ENCODE peak calls at places on chromosomes 3 and 15, in six cellular contexts. B is cardiac muscle cell, R is pancreas, F is colonic mucosa, V is adrenal gland, U is breast epithelium. G is an unnamed sample. For H3K36me3 and H3K9me3, the result is how much of the 10 kb centered on the place peaks cover.

GRCh38 chr15:26996250-26996649 is 25.3 kb downstream of the GABRG3 start:
- DNase-seq in F (no peak), B (no peak), V (no peak), R (no peak), U (no peak), G (no peak)

GRCh38 chr3:14440531-14441239 is 38.3 kb downstream of the SLC6A6 start:
- DNase-seq in V (no peak), R (peak), B (peak), U (no peak), F (no peak), G (no peak)

GRCh38 chr15:66515901-66516322 is 10.8 kb downstream of the ZWILCH start:
- DNase-seq in R (no peak), F (no peak), V (no peak), U (no peak), B (peak), G (peak)

GRCh38 chr15:99593070-99593469 is 27.3 kb downstream of the MEF2A start:
- DNase-seq in F (no peak), U (no peak), V (no peak), R (no peak), B (no peak), G (no peak)

GRCh38 chr3:194177156-194177555 is 41.2 kb downstream of the HES1 start:
- DNase-seq in R (no peak), B (peak), V (no peak), U (no peak), F (no peak), G (no peak)

GRCh38 chr3:188152660-188153497 is 1.1 kb upstream of the LPP start:
- DNase-seq in V (peak), U (peak), F (peak), R (peak), B (peak), G (peak)

GRCh38 chr3:101643861-101644613 is 32.9 kb downstream of the ZBTB11 start:
- DNase-seq in R (no peak), U (no peak), B (peak), F (no peak), V (peak), G (peak)

GRCh38 chr3:171461087-171461917 is 1.1 kb upstream of the TNIK start:
- DNase-seq in U (peak), R (no peak), F (peak), B (peak), V (peak), G (no peak)

GRCh38 chr3:14423197-14423743 is 20.9 kb downstream of the SLC6A6 start:
- DNase-seq in F (peak), B (no peak), V (no peak), R (no peak), U (peak), G (no peak)

GRCh38 chr3:122858373-122858772 is 63.5 kb downstream of the SLC49A4 start:
- DNase-seq in U (no peak), B (peak), F (no peak), V (no peak), R (no peak), G (no peak)

GRCh38 chr3:30687930-30688570 is 81.6 kb downstream of the TGFBR2 start:
- DNase-seq in V (no peak), R (no peak), U (no peak), B (no peak), F (no peak), G (no peak)

DNA sequence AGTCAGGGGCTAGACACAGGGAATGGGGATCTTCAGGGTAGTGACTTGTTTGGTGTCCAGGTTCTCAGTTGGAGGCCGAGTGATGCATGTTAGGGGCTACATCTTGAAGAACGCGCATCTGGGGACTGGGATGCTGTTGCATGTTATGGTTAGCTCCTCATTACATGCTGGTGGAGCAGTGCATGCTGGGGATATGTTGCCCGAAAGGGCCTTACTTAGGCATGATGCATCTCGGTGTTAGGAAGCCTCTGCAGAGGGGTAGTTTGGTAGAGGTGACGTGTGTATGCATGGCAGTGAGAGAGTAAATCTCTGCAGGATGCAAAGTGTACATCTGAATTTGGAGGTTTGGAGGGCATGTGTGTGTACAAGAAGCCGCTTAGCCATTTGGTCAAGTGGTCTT is 2.4 kb downstream of the EIF4G1 start:
- DNase-seq in B (no peak), R (no peak), V (no peak), U (no peak), F (no peak), G (no peak)
- H3K36me3 ChIP-seq in B (under half), R (under half), V (under half), U (under half), F (under half), G (half or more)

DNA sequence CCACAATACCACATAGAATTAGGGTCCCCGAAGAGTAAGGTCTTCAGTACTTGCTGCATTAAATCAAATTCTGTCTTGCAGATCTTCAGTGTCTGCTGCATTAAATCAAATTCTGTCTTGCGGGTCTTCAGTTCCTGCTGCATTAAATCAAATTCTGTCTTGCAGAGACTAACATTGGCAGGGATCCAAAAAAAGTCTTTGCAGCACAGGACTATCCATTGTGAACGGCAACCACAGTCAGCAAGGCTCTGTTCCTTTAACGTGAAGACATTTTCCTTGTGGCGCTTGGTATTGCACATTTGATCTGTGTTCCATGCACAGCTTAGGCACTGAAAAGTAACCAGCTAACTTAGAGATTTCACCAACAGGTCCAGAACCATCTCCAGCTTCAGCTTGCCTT is 46.8 kb upstream of the POMGNT2 start:
- DNase-seq in V (no peak), F (no peak), U (no peak), R (no peak), B (peak), G (no peak)
- H3K9me3 ChIP-seq in V (under half), F (under half), U (under half), R (under half), B (under half), G (under half)

DNA sequence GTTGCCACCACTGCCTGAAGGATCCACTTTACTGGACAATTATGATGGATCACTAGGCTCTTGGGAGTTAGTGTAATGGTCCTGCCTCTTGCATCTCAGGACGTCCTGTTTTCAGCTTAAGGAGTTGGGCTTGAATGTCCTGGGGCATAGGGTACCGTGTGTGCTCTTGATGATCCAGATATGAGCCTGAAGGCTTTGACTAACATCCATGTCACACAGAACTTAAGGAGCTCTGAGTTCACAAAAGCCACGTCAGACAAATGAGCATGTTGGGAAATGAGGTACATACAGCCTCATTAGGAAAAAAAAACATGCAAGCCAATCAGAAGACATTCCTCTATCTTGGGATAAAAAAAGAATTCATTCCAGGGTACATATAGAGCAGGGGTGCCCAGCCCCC is 40.8 kb downstream of the CA12 start:
- DNase-seq in R (no peak), F (no peak), B (no peak), U (no peak), V (no peak), G (no peak)
- H3K36me3 ChIP-seq in R (under half), F (under half), B (under half), U (under half), V (under half), G (under half)

GRCh38 chr15:25329685-25330084 is 109.1 kb downstream of the UBE3A start:
- DNase-seq in U (no peak), V (no peak), F (no peak), B (no peak), R (no peak), G (no peak)

GRCh38 chr15:25331860-25332259 is 107.0 kb downstream of the UBE3A start:
- DNase-seq in F (no peak), U (no peak), B (no peak), R (no peak), V (no peak), G (no peak)

GRCh38 chr15:25331404-25331803 is 107.4 kb downstream of the UBE3A start:
- DNase-seq in U (no peak), B (no peak), R (no peak), F (no peak), V (no peak), G (no peak)

GRCh38 chr15:25333049-25333448 is 105.8 kb downstream of the UBE3A start:
- DNase-seq in U (no peak), R (no peak), V (no peak), B (no peak), F (no peak), G (peak)

DNA sequence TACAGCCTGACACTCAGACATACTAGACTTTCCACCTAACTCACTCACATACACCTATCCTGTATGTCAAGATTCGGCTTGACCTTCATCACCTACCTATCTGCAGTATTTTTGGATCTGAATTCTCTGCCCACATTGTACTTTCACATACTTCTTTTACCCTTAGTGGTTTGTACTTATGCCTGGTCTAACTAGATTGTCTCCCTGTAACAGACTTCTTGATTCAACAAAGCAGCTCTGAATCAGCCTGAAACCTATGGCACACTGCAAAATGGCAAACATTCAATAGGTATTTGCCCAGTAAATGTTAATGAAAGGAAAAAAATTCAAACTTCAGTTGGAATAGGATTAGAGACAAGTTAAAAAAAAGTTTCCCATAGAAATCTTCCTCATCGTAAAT is 106.5 kb downstream of the UBE3A start:
- DNase-seq in R (no peak), B (no peak), U (no peak), F (no peak), V (no peak), G (no peak)
- H3K9me3 ChIP-seq in R (under half), B (under half), U (under half), F (under half), V (under half), G (under half)

G was measured in MG63.